ENCODE peak calls at places on chromosomes 3 and 15, in six cellular contexts. C, U, J, X, T and Y are unnamed samples.

GRCh38 chr15:78064544-78064943 is 13.0 kb downstream of the TBC1D2B start:
- DNase-seq in C (no peak), U (no peak), J (no peak), X (no peak), T (no peak), Y (no peak)

GRCh38 chr15:58900628-58901027 is 32.9 kb downstream of the SLTM start:
- DNase-seq in C (no peak), U (no peak), J (no peak), X (no peak), T (no peak), Y (no peak)

GRCh38 chr3:124783696-124784095 is 53.4 kb downstream of the UMPS start:
- DNase-seq in C (no peak), U (no peak), J (no peak), X (no peak), T (no peak), Y (no peak)

GRCh38 chr3:56115199-56115598 is 353.1 kb downstream of the ERC2 start:
- DNase-seq in C (no peak), U (no peak), J (no peak), X (no peak), T (no peak), Y (no peak)

GRCh38 chr3:101312545-101312944 is 7.8 kb downstream of the IMPG2 start:
- DNase-seq in C (no peak), U (no peak), J (no peak), X (no peak), T (no peak), Y (no peak)

GRCh38 chr15:72939855-72940631 is 112.2 kb upstream of the NEO1 start:
- DNase-seq in C (no peak), U (no peak), J (no peak), X (no peak), T (no peak), Y (no peak)

GRCh38 chr3:16040991-16041390 is 133.5 kb upstream of the GALNT15 start:
- DNase-seq in C (no peak), U (no peak), J (no peak), X (no peak), T (no peak), Y (no peak)

GRCh38 chr3:196085534-196085933 is 3.6 kb upstream of the TFRC start:
- DNase-seq in C (no peak), U (no peak), J (no peak), X (no peak), T (no peak), Y (no peak)

GRCh38 chr3:43394071-43394501 is 107.7 kb downstream of the SNRK start:
- DNase-seq in C (no peak), U (no peak), J (no peak), X (no peak), T (no peak), Y (no peak)

GRCh38 chr3:128492353-128493220 is at the start of gene GATA2:
- DNase-seq in C (no peak), U (peak; percentile 56), J (peak; percentile 66), X (no peak), T (no peak), Y (peak; percentile 54)

GRCh38 chr3:184592411-184593200 is 31.0 kb downstream of the EPHB3 start:
- DNase-seq in C (no peak), U (peak; percentile 69), J (no peak), X (no peak), T (no peak), Y (no peak)

GRCh38 chr3:170749765-170750477 is 120.1 kb downstream of the RPL22L1 start:
- DNase-seq in C (no peak), U (no peak), J (no peak), X (no peak), T (no peak), Y (no peak)

GRCh38 chr3:190728574-190729246 is 133.8 kb downstream of the GMNC start:
- DNase-seq in C (peak; percentile 75), U (no peak), J (no peak), X (no peak), T (no peak), Y (no peak)

GRCh38 chr15:90675464-90675863 is 41.7 kb upstream of the BLM start:
- DNase-seq in C (no peak), U (no peak), J (peak; percentile 9), X (no peak), T (no peak), Y (no peak)

GRCh38 chr15:85730001-85730820 is 64.5 kb downstream of the KLHL25 start:
- DNase-seq in C (peak; percentile 72), U (peak; percentile 79), J (no peak), X (peak; percentile 18), T (peak; percentile 30), Y (no peak)

GRCh38 chr3:60333710-60334109 is 917.5 kb downstream of the FHIT start:
- DNase-seq in C (peak; percentile 10), U (no peak), J (no peak), X (no peak), T (no peak), Y (no peak)